ENCODE peak calls at places on chromosomes 16 and 17, in eight cellular contexts. B, V, M, K, R, I, A and L are unnamed samples.
A peak's percentile ranks its signal among the peaks of the same experiment; 100 is the strongest.

GRCh38 chr16:72721981-72722380 is 325.9 kb downstream of the ZFHX3 start:
- DNase-seq in V (no peak), A (no peak), R (no peak), M (no peak), I (no peak), K (no peak), B (no peak), L (no peak)

GRCh38 chr16:84535408-84535807 is 30.9 kb upstream of the MEAK7 start:
- DNase-seq in A (no peak), I (no peak), V (no peak), R (peak; percentile 69), B (no peak), K (no peak), M (no peak), L (no peak)

GRCh38 chr17:13920413-13920812 is 148.9 kb upstream of the COX10 start:
- DNase-seq in A (no peak), I (no peak), B (no peak), M (no peak), V (no peak), R (no peak), K (no peak), L (no peak)

GRCh38 chr16:70575376-70575775 is 51.8 kb downstream of the SF3B3 start:
- DNase-seq in I (no peak), R (peak; percentile 24), K (no peak), V (no peak), A (no peak), B (peak; percentile 26), M (no peak), L (no peak)

GRCh38 chr17:14464741-14465140 is 163.9 kb downstream of the HS3ST3B1 start:
- DNase-seq in B (no peak), I (no peak), A (no peak), R (no peak), K (no peak), V (no peak), M (peak; percentile 12), L (no peak)

GRCh38 chr17:48240562-48241130 is 133.1 kb downstream of the SNX11 start:
- DNase-seq in I (no peak), K (no peak), A (peak; percentile 39), R (no peak), M (peak; percentile 51), V (no peak), B (no peak), L (no peak)

GRCh38 chr17:77215281-77215680 is 74.5 kb downstream of the SEC14L1 start:
- DNase-seq in B (no peak), I (peak; percentile 75), A (no peak), R (no peak), K (no peak), M (no peak), V (no peak), L (no peak)

GRCh38 chr17:5591966-5592365 is 7.7 kb upstream of the NLRP1 start:
- DNase-seq in R (no peak), I (no peak), A (no peak), V (no peak), M (no peak), K (no peak), B (no peak), L (no peak)

GRCh38 chr16:19169081-19169639 is 1.1 kb downstream of the SYT17 start:
- DNase-seq in M (no peak), I (no peak), K (peak; percentile 53), B (no peak), R (peak; percentile 17), A (no peak), V (no peak), L (no peak)

GRCh38 chr16:29811896-29812665 is at the start of gene PRRT2:
- DNase-seq in K (peak; percentile 77), A (peak; percentile 48), I (peak; percentile 81), V (peak; percentile 41), B (peak; percentile 38), R (peak; percentile 71), M (peak; percentile 47), L (peak; percentile 47)

GRCh38 chr17:74449306-74449705 is 17.1 kb upstream of the CD300A start:
- DNase-seq in M (no peak), V (no peak), I (no peak), K (no peak), A (no peak), B (no peak), R (no peak), L (no peak)

GRCh38 chr17:50221500-50222480 is 20.4 kb upstream of the COL1A1 start:
- DNase-seq in B (peak; percentile 36), V (no peak), K (peak; percentile 83), M (peak; percentile 78), A (peak; percentile 67), I (no peak), R (no peak), L (no peak)

GRCh38 chr17:75410141-75410540 is 4.7 kb upstream of the GRB2 start:
- DNase-seq in R (no peak), B (no peak), I (no peak), A (no peak), V (no peak), M (no peak), K (no peak), L (no peak)

GRCh38 chr16:56081371-56081770 is 109.9 kb upstream of the GNAO1 start:
- DNase-seq in V (no peak), K (no peak), B (no peak), M (no peak), I (no peak), A (no peak), R (no peak), L (no peak)
- TF ChIP-seq CTCF in V (no peak), K (no peak), B (no peak), M (no peak), I (no peak), A (no peak), R (no peak), L (no peak)

GRCh38 chr17:81511550-81511799 is 1.1 kb downstream of the ACTG1 start:
- DNase-seq in M (peak; percentile 40), K (no peak), A (peak; percentile 50), V (no peak), I (no peak), R (no peak), B (no peak), L (no peak)
- TF ChIP-seq CTCF in M (no peak), K (no peak), A (no peak), V (no peak), I (no peak), R (no peak), B (no peak), L (no peak)

GRCh38 chr17:72950236-72950931 is 142.1 kb downstream of the SLC39A11 start:
- DNase-seq in A (no peak), R (no peak), B (no peak), I (no peak), V (no peak), K (no peak), M (no peak), L (no peak)
- TF ChIP-seq CTCF in A (no peak), R (no peak), B (no peak), I (no peak), V (no peak), K (no peak), M (no peak), L (no peak)

DNA sequence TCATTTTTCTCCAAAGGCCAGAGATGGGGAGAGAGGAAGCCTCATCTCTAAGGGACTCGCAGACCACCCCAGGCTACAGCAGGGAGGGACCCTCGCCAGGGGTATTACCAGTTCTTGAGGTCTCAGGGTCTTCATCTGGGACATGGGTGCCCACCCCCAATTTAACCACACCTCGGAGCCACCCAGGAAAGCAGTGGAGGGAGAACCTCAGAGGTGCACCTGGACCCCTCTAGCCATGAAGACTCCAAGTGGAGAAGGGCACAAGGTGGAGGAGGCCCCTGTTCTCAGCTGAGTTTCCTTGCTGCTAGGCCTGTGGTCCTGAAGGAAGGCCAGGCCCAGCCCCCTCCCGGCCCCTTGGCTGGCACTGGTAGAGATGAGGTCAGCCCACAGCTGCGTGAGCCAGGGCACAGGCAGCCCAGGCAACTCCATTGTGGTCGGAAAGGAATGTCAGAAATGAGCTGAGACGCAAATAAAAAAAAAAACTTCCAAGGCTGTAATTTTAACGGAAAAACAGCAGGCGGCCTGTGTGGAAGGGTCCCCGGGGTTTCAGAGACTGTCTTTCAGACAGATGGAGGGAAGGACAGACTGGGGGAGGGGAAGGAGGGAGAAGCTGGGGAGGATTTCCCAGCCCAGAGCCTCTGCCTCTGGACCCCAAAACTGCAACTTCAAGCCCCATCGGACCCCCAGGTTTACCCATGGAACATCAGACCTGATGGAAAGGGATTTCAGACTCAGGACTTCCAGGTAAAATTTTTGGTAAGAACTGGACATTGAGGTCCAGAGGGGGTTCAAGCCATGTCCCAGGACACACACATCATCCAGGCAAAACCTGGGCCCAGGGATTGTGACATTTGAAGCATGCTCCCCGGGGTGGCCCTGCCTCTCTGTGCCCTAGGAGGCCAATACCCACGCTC is 25.5 kb upstream of the MRPS23 start:
- DNase-seq in I (peak; percentile 83), R (peak; percentile 91), B (no peak), M (peak; percentile 99), K (peak; percentile 91), A (peak; percentile 98), V (no peak), L (peak; percentile 84)
- TF ChIP-seq CTCF in I (peak; percentile 10), R (no peak), B (no peak), M (peak; percentile 73), K (peak; percentile 22), A (peak; percentile 72), V (no peak), L (peak; percentile 54)

GRCh38 chr17:69082696-69083095 is 22.0 kb upstream of the ABCA9 start:
- DNase-seq in A (no peak), M (no peak), R (no peak), B (no peak), I (no peak), V (no peak), K (no peak), L (no peak)

GRCh38 chr17:69088643-69089200 is 28.0 kb upstream of the ABCA9 start:
- DNase-seq in V (no peak), B (no peak), I (no peak), A (no peak), M (no peak), R (no peak), K (no peak), L (no peak)

GRCh38 chr17:69090365-69090764 is 29.6 kb upstream of the ABCA9 start:
- DNase-seq in I (no peak), B (no peak), K (no peak), R (no peak), M (no peak), A (no peak), V (no peak), L (no peak)

DNA sequence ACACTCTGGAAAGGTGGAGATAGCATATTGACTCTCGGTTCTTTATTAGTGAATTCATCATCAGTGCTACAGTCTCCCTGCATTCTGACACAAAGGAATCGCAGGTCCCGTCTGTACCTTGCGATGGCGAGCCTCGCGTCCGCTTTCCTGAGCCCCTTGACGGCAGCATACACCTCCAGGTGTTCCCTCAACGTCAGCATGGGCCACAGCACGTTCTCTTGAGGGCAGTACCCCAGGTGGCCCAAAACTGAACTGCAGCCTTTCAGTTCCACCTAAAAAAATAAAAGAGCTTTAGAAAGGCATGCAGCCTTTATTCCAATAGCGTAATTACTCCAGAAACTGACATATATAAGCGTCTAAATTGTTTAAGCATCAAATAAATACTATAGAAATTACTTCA is 24.2 kb upstream of the ABCA9 start:
- DNase-seq in R (peak; percentile 91), M (no peak), B (no peak), A (no peak), I (no peak), V (no peak), K (no peak), L (peak; percentile 11)
- TF ChIP-seq CTCF in R (peak; percentile 65), M (peak; percentile 38), B (no peak), A (peak; percentile 40), I (no peak), V (no peak), K (no peak), L (peak; percentile 21)

GRCh38 chr16:81263470-81264200 is 25.1 kb downstream of the BCO1 start:
- DNase-seq in R (peak; percentile 47), K (no peak), B (no peak), I (no peak), V (no peak), A (peak; percentile 60), M (peak; percentile 78), L (no peak)
- TF ChIP-seq CTCF in R (peak; percentile 56), K (no peak), B (no peak), I (no peak), V (no peak), A (peak; percentile 32), M (peak; percentile 22), L (no peak)